ENCODE peak calls at places on chromosomes 16 and 17, in four cellular contexts. Q is A549, P is K562, R is H1. E is an unnamed sample.

GRCh38 chr16:29898786-29899515 is 399 bp downstream of the SEZ6L2 start:
- DNase-seq in R (no peak), P (no peak), Q (no peak), E (no peak)

GRCh38 chr17:40295471-40296457 is 8.1 kb downstream of the CDC6 start:
- DNase-seq in P (no peak), Q (no peak), R (no peak), E (no peak)

GRCh38 chr16:77212736-77213541 is 13.7 kb downstream of the SYCE1L start:
- DNase-seq in R (no peak), Q (peak), P (peak), E (no peak)

GRCh38 chr17:18919963-18920362 is 32.0 kb upstream of the SLC5A10 start:
- DNase-seq in Q (peak), R (no peak), P (no peak), E (peak)

GRCh38 chr17:49218941-49219913 is 8.7 kb downstream of the ABI3 start:
- DNase-seq in R (no peak), Q (no peak), P (peak), E (no peak)

GRCh38 chr16:87384162-87384999 is 805 bp upstream of the FBXO31 start:
- DNase-seq in R (no peak), Q (peak), P (peak), E (peak)

GRCh38 chr16:11425140-11425539 is 79.9 kb downstream of the RMI2 start:
- DNase-seq in P (no peak), Q (no peak), R (no peak), E (no peak)

GRCh38 chr17:20982589-20983358 is 60.0 kb downstream of the USP22 start:
- DNase-seq in P (no peak), R (no peak), Q (no peak), E (no peak)

GRCh38 chr17:10812674-10813073 is 8.8 kb upstream of the TMEM238L start:
- DNase-seq in Q (no peak), P (no peak), R (no peak), E (no peak)

GRCh38 chr17:82226809-82227628 is 1.8 kb upstream of the SLC16A3 start:
- DNase-seq in R (no peak), Q (no peak), P (no peak), E (no peak)

GRCh38 chr17:69773081-69773480 is 301.9 kb upstream of the KCNJ16 start:
- DNase-seq in P (no peak), R (no peak), Q (no peak), E (no peak)

GRCh38 chr16:57564571-57565270 is 22.3 kb downstream of the ADGRG5 start:
- DNase-seq in P (no peak), Q (no peak), R (no peak), E (no peak)

GRCh38 chr16:69537706-69538080 is 28.1 kb upstream of the NFAT5 start:
- DNase-seq in P (no peak), Q (no peak), R (no peak), E (no peak)

GRCh38 chr17:61317779-61318178 is 81.9 kb upstream of the TBX2 start:
- DNase-seq in R (no peak), Q (no peak), P (no peak), E (no peak)

GRCh38 chr16:680967-681745 is 946 bp downstream of the STUB1 start:
- DNase-seq in P (no peak), R (no peak), Q (peak), E (peak)

GRCh38 chr16:4182581-4183257 is 59.2 kb downstream of the SRL start:
- DNase-seq in P (no peak), R (no peak), Q (no peak), E (no peak)

GRCh38 chr17:2609091-2609490 is 15.6 kb downstream of the PAFAH1B1 start:
- DNase-seq in Q (no peak), P (no peak), R (no peak), E (no peak)

GRCh38 chr17:79011451-79012147 is 2.0 kb upstream of the CANT1 start:
- DNase-seq in Q (no peak), P (no peak), R (no peak), E (no peak)

GRCh38 chr17:10772425-10773380 is 31.2 kb downstream of the TMEM238L start:
- DNase-seq in Q (peak), P (peak), R (peak), E (peak)

GRCh38 chr17:83104577-83105505 is 25.4 kb downstream of the METRNL start:
- DNase-seq in P (no peak), R (no peak), Q (no peak), E (no peak)

GRCh38 chr16:88558457-88559442 is 11.5 kb upstream of the ZC3H18 start:
- DNase-seq in Q (peak), R (no peak), P (peak), E (peak)

GRCh38 chr16:2511128-2511785 is 2.5 kb upstream of the ATP6V0C start:
- DNase-seq in R (no peak), Q (no peak), P (peak), E (no peak)

GRCh38 chr17:79650861-79651260 is 40.0 kb upstream of the RBFOX3 start:
- DNase-seq in Q (no peak), R (no peak), P (no peak), E (no peak)

DNA sequence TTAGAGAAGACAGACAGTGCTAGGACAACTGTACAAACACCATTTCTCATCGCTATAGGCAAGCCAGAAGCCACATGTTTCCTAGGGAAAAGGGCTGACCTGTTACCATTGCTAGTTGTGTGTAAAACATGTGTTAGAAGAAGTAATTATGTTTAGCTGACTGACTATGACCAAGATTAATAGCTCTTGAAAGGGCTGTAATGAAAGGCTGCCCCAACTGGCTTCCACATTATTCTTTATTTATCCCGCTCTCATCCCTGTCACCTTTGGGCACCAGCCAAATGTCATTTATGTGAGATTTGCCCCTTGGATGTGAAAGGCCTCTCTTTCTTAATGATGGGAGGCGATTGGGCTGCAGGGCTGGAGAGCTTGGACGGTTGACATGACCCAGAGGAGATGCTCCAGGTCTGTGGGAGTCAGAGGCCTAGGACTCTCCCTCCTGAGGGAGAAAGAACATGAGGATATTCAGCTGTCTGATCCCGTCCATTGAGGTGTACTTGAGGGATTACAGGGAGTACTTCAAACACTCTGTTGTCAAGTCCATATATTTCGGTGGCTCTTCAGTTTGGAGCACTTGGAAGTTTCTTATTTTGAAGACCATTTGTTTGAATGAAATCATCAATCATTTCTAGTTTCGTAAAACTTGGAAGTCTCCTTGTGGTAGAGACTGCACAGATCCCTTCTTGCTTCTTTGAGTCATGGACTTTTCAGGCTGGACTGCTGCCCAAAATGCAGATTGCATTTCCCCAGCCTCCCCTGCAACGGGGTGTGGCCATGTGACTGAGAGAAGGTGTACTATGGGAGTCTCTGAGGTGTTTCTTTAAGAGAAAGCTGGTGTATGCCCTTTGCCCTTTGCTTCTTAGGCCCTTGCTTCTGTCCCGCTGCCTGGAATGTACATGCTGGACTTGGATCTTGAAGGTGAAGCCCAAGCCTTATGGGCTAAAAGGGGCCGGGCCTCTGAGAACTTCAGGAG is 51.3 kb downstream of the FTO start:
- DNase-seq in P (peak), Q (peak), R (no peak), E (no peak)
- TF ChIP-seq RNF2 in P (no peak), Q (no peak), R (no peak), E (no peak)

DNA sequence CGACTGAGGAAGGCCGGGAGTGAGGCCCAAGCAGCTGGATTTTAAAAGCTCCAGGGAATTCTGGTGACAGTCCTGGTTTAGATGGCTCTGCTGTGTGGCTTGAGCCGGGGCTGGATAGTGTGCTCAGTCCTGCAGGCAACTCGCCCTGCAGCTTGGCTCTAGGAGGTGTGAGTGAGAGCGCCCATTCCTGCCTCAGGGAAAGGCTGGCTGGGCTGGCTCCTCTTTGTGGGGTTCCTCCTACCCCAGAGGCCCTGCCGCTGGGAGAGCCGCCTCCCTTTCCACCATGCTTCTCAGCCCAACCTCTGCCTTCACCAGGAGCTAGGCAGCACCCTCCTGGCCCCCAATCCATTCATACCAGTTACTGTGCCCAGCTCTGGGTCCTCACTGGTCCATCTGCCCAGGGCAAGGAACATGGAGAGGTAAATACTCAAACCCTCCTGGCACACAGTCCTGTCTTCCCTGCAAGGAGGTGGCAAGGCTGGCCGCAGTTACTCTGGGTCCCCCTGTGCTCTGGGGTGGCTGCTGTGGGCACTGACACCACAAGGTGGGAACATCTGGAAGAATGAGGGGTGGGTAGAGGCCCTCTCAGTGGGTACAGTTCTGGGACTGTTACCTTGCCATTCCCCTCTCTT is 47.1 kb downstream of the VAC14 start:
- DNase-seq in P (no peak), R (no peak), Q (no peak), E (no peak)
- TF ChIP-seq RNF2 in P (no peak), R (no peak), Q (no peak), E (no peak)

GRCh38 chr17:4948997-4949320 is 629 bp upstream of the PFN1 start:
- DNase-seq in P (peak), R (no peak), Q (peak), E (peak)
- TF ChIP-seq RNF2 in P (no peak), R (no peak), Q (no peak), E (no peak)

GRCh38 chr16:27973678-27974077 is 89.8 kb downstream of the GSG1L start:
- DNase-seq in R (no peak), Q (no peak), P (no peak), E (no peak)
- TF ChIP-seq RNF2 in R (no peak), Q (no peak), P (no peak), E (no peak)

GRCh38 chr16:9393601-9394000 is 302.2 kb downstream of the HAPSTR1 start:
- DNase-seq in Q (no peak), P (no peak), R (no peak), E (no peak)
- TF ChIP-seq RNF2 in Q (no peak), P (no peak), R (no peak), E (no peak)